ENCODE peak calls at places on chromosomes 1 and 21, in ten cellular contexts. H is activated CD4-positive, CD25-positive, alpha-beta regulatory T cell treated with anti-CD3 and anti-CD28 coated beads, Interleukin-2, amount 50 U/mL, for 16 hours; T is fibroblast of mammary gland; C is head of caudate nucleus; G is T-helper 9 cell; B is DMS79; I is AG08396; U is activated B cell treated with CpG ODN at 0.5 μM for 24 hours; Y is GM10248; V is iPS-NIHi11. Z is an unnamed sample.

GRCh38 chr1:176216031-176216430 is 8.9 kb upstream of the COP1 start:
- DNase-seq in H (no peak), T (no peak), C (no peak), G (no peak), B (no peak), I (no peak), U (no peak), Y (no peak), V (no peak), Z (no peak)

GRCh38 chr1:229007701-229008100 is 263.2 kb upstream of the RAB4A start:
- DNase-seq in H (no peak), T (no peak), C (no peak), G (no peak), B (no peak), I (no peak), U (no peak), Y (no peak), V (no peak), Z (no peak)

GRCh38 chr21:17461014-17461413 is 51.8 kb upstream of the CXADR start:
- DNase-seq in H (no peak), T (peak), C (peak), G (no peak), B (no peak), I (peak), U (no peak), Y (no peak), V (no peak), Z (no peak)

GRCh38 chr21:29187939-29188338 is 57.5 kb downstream of the MAP3K7CL start:
- DNase-seq in H (no peak), T (peak), C (no peak), G (no peak), B (no peak), I (peak), U (no peak), Y (no peak), V (no peak), Z (no peak)

GRCh38 chr1:16075337-16076002 is 2.0 kb upstream of the FAM131C start:
- DNase-seq in H (no peak), T (peak), C (peak), G (no peak), B (no peak), I (peak), U (no peak), Y (no peak), V (no peak), Z (no peak)

GRCh38 chr1:89068291-89068690 is 3.3 kb upstream of the GBP1 start:
- DNase-seq in H (no peak), T (peak), C (no peak), G (no peak), B (no peak), I (peak), U (no peak), Y (no peak), V (no peak), Z (no peak)

GRCh38 chr21:33124879-33125278 is 54.9 kb downstream of the OLIG1 start:
- DNase-seq in H (no peak), T (no peak), C (no peak), G (no peak), B (no peak), I (no peak), U (no peak), Y (no peak), V (no peak), Z (no peak)

GRCh38 chr1:16318544-16318943 is 33.7 kb downstream of the FBXO42 start:
- DNase-seq in H (no peak), T (peak), C (peak), G (no peak), B (no peak), I (no peak), U (no peak), Y (no peak), V (no peak), Z (no peak)

GRCh38 chr1:209405183-209405823 is 178.2 kb upstream of the CAMK1G start:
- DNase-seq in H (no peak), T (peak), C (no peak), G (no peak), B (no peak), I (no peak), U (no peak), Y (no peak), V (no peak), Z (no peak)

GRCh38 chr1:94160811-94161210 is 39.9 kb upstream of the ABCA4 start:
- DNase-seq in H (no peak), T (peak), C (no peak), G (no peak), B (no peak), I (peak), U (no peak), Y (no peak), V (no peak), Z (no peak)